ENCODE peak calls at places on chromosomes 12 and 14, in seven cellular contexts. H is pancreas, N is WTC11, T is endothelial cell, P is A549, L is mesothelial cell of epicardium, O is MM.1S. G is an unnamed sample.

GRCh38 chr12:121568971-121569808 is 11.6 kb downstream of the KDM2B start:
- DNase-seq in H (no peak), N (no peak), T (no peak), P (no peak), L (no peak), O (no peak), G (no peak)

GRCh38 chr12:105168006-105168405 is 60.5 kb downstream of the WASHC4 start:
- DNase-seq in H (no peak), N (no peak), T (no peak), P (no peak), L (no peak), O (no peak), G (no peak)

GRCh38 chr12:105935981-105936380 is 202.8 kb downstream of the NUAK1 start:
- DNase-seq in H (no peak), N (no peak), T (no peak), P (no peak), L (no peak), O (no peak), G (no peak)

GRCh38 chr12:124738636-124739467 is 124.8 kb downstream of the SCARB1 start:
- DNase-seq in H (no peak), N (no peak), T (no peak), P (no peak), L (no peak), O (no peak), G (no peak)

GRCh38 chr12:8816448-8816847 is 6.0 kb upstream of the A2ML1 start:
- DNase-seq in H (no peak), N (no peak), T (no peak), P (no peak), L (no peak), O (no peak), G (no peak)

GRCh38 chr12:57735952-57736742 is 2.4 kb downstream of the AGAP2 start:
- DNase-seq in H (no peak), N (peak), T (peak), P (peak), L (no peak), O (no peak), G (no peak)

GRCh38 chr14:92397140-92397815 is 74.3 kb downstream of the SLC24A4 start:
- DNase-seq in H (no peak), N (no peak), T (no peak), P (peak), L (no peak), O (no peak), G (no peak)

GRCh38 chr12:126042286-126042685 is 977.1 kb downstream of the AACS start:
- DNase-seq in H (no peak), N (no peak), T (no peak), P (no peak), L (no peak), O (no peak), G (no peak)

GRCh38 chr12:89977356-89978185 is 268.9 kb upstream of the ATP2B1 start:
- DNase-seq in H (no peak), N (no peak), T (no peak), P (no peak), L (no peak), O (no peak), G (no peak)

GRCh38 chr12:20798561-20798960 is 11.9 kb upstream of the SLCO1B3 start:
- DNase-seq in H (no peak), N (no peak), T (no peak), P (peak), L (no peak), O (peak), G (no peak)

GRCh38 chr14:75319021-75319420 is 40.4 kb downstream of the FOS start:
- DNase-seq in H (no peak), N (no peak), T (no peak), P (no peak), L (no peak), O (no peak), G (no peak)
- TF ChIP-seq CTCF in H (no peak), N (no peak), T (no peak), P (no peak), L (no peak), O (no peak), G (no peak)

DNA sequence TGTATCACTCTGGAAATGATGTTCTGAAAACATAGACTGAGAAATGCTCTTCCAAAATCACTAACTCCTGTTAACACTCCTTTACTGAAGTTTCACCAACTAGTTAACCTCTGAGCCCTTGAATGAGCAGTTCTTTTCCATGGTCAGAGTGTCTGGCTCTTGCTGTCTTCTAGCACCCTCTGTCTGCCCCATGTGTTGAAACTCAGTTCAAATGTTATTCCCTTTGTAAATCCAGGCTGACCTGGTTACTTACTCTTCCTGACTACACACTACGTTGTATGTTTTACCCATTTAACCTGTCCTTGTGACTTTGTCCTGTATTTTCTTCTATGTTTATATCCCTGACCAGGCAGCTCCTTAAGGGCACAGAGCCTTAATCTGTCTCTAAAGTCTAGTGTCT is 388.9 kb upstream of the RPL10L start:
- DNase-seq in H (no peak), N (no peak), T (peak), P (peak), L (no peak), O (peak), G (no peak)
- TF ChIP-seq CTCF in H (no peak), N (no peak), T (no peak), P (no peak), L (no peak), O (peak), G (peak)

DNA sequence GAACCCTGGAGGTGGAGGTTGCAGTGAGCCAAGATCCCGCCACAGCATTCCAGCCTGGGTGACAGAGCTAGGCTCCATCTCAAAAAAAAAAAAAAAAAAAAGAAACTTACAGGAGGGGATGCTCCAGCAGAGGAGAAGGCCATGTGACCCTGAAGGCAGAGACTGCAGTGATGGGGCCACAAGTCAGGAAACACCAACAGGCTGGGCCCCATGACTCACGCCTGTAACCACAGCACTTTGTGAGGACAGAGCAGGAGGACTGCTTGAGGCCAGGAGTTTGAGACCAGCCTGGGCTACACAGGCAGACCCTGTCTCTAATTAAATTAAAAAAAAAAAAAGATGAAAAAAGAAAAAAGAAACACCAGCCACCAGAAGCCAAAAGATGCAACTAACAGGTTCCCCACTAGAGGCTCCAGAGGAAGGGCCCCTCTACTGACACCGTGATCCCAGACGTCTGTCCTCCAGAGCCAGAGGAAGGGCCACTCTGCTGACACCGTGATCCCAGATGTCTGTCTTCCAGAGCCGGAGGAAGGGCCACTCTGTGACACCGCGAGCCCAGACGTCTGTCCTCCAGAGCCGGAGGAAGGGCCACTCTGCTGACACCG is 9.1 kb upstream of the GLT1D1 start:
- DNase-seq in H (no peak), N (peak), T (peak), P (no peak), L (no peak), O (no peak), G (no peak)
- TF ChIP-seq CTCF in H (no peak), N (no peak), T (no peak), P (no peak), L (no peak), O (no peak), G (no peak)

GRCh38 chr12:51247523-51248206 is 9.0 kb downstream of the DAZAP2 start:
- DNase-seq in H (no peak), N (peak), T (peak), P (no peak), L (no peak), O (no peak), G (no peak)

GRCh38 chr12:51244269-51244668 is 5.6 kb downstream of the DAZAP2 start:
- DNase-seq in H (no peak), N (no peak), T (no peak), P (no peak), L (no peak), O (no peak), G (no peak)

GRCh38 chr12:51245476-51246253 is 7.0 kb downstream of the DAZAP2 start:
- DNase-seq in H (no peak), N (no peak), T (no peak), P (no peak), L (no peak), O (no peak), G (no peak)

GRCh38 chr12:51242896-51243295 is 4.3 kb downstream of the DAZAP2 start:
- DNase-seq in H (no peak), N (no peak), T (no peak), P (no peak), L (no peak), O (no peak), G (no peak)

DNA sequence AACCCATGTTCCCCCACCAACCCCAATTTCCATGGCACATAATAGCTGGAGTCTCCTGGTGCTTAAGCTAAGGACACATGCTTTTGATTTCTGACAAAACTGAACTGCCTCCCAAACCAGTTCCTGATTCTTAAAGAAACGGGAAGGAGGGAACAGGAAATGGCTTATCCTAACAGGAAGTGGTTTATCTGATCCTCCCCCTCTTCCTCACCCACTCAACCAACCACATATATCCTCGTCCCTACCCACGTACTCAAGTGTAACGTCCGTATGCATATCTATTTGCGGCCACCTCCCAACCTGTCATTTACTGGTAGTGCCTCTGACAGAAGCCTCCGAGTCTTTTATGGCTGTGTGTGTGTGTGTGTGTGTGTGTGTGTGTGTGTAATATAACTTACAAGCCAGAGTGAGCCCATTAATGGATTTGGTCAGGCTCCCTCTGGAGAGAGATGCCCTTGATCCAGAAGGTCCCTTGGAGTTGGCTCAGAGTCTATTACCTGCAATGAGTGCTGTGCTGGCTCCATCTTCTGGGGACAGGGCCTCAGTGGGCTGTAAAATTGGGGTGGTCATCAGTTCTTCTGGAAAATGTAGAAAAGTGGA is 7.7 kb downstream of the DAZAP2 start:
- DNase-seq in H (no peak), N (no peak), T (peak), P (no peak), L (no peak), O (no peak), G (no peak)
- TF ChIP-seq CTCF in H (no peak), N (no peak), T (no peak), P (no peak), L (no peak), O (no peak), G (no peak)

DNA sequence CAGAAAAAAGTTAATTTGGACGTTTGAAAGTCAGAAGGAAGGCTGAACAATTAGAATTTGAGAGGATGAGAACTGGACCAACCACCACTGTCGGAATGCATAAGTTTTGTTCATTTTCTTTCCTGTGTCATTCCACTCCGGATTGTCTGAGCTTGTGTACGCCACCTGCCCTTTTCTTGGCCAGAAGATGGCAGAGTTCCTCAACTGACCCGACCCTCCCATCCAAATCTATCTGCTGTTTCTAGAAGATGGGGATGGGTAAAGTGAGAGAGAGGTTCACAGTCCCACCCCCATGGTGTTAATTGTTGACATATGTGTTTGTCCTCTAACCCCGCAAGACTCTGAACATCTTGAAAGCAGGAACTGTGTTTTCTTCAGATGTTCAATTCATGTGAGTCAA is 388.0 kb downstream of the VRK1 start:
- DNase-seq in H (no peak), N (no peak), T (peak), P (peak), L (no peak), O (no peak), G (no peak)
- TF ChIP-seq CTCF in H (no peak), N (peak), T (peak), P (peak), L (no peak), O (peak), G (no peak)

GRCh38 chr12:77003244-77003643 is 62.1 kb downstream of the E2F7 start:
- DNase-seq in H (no peak), N (no peak), T (no peak), P (no peak), L (no peak), O (no peak), G (no peak)
- TF ChIP-seq CTCF in H (no peak), N (no peak), T (no peak), P (no peak), L (no peak), O (no peak), G (no peak)

DNA sequence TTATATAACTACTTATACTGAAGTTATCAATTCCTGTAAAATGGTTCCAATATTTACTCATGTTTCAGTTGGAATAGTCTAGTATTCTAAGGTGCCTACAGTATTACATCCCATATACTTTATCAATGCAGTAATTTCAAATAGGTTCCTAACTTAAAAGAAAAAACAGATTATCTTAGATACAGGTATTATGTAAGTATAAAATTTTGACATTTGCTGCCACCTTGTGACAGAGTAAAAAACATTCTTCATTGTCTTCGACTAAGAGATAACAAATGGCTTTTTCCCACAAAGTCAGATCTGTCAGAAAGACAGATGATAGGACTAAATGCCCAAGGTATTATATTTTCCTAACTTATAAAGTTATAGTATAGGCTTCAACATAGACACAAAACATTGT is 78.7 kb downstream of the TXNDC16 start:
- DNase-seq in H (no peak), N (no peak), T (no peak), P (peak), L (no peak), O (no peak), G (no peak)
- TF ChIP-seq CTCF in H (no peak), N (no peak), T (peak), P (peak), L (no peak), O (peak), G (peak)

DNA sequence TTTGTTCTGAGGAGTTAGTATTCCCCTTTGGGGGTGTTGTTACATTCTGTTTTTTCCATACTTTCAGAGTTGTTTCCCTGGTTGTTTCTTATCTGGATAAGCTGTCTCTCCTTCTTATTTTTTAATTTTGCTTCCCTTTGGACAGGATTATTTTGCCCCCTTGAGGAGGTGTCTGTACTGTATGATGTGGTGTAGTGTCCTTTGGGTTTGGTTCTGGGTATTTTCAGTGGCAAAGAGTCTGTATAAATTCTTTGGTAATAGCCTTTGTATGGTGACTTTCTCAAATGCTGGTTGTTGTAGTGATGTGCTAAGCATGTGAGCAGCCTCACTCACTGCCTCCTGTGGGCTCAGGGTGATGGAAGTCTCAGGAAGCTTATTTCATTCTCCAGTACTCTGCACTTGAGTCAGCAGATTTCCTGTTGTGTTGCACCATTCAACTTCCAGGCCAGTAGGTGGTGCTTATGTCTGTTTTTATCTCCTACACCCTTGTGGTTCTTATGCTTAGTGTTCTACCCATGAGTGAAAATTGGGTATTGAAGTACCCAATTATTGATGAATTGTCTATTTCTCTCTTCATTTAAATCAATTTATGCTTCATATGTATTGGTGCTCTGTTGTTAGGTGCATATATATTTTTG is 103.3 kb upstream of the PMCH start:
- DNase-seq in H (no peak), N (peak), T (peak), P (peak), L (no peak), O (peak), G (no peak)
- TF ChIP-seq CTCF in H (peak), N (no peak), T (no peak), P (peak), L (no peak), O (peak), G (peak)